ENCODE peak calls at places on chromosomes 2 and 18, in four cellular contexts. Y is activated effector memory CD4-positive, alpha-beta T cell treated with Interleukin-2 at 50 U/mL for 16 hours; V is NB4; E is ureter. A is an unnamed sample.

GRCh38 chr2:186543561-186544131 is 46.2 kb upstream of the ITGAV start:
- DNase-seq in E (no peak), Y (no peak), V (no peak), A (no peak)

GRCh38 chr2:150475479-150476212 is 11.8 kb downstream of the RND3 start:
- DNase-seq in Y (no peak), E (no peak), V (no peak), A (no peak)

GRCh38 chr2:176020400-176020799 is 18.3 kb upstream of the LNPK start:
- DNase-seq in E (no peak), Y (no peak), V (no peak), A (no peak)

GRCh38 chr2:30181176-30181575 is 34.4 kb downstream of the YPEL5 start:
- DNase-seq in Y (no peak), E (no peak), V (no peak), A (peak; percentile 5)

GRCh38 chr2:225354281-225354774 is 45.2 kb upstream of the NYAP2 start:
- DNase-seq in Y (no peak), V (no peak), E (no peak), A (no peak)

GRCh38 chr2:161825429-161825828 is 201.2 kb downstream of the SLC4A10 start:
- DNase-seq in Y (no peak), E (no peak), V (no peak), A (no peak)

GRCh38 chr2:135311268-135311667 is 219.8 kb downstream of the ZRANB3 start:
- DNase-seq in E (no peak), Y (no peak), V (no peak), A (no peak)

GRCh38 chr18:39780774-39781173 is 2174.3 kb upstream of the PIK3C3 start:
- DNase-seq in V (no peak), Y (no peak), E (no peak), A (no peak)

GRCh38 chr18:55343396-55344073 is 244.5 kb downstream of the TCF4 start:
- DNase-seq in V (peak; percentile 6), E (no peak), Y (no peak), A (no peak)

GRCh38 chr2:115303-115702 is 69.0 kb upstream of the FAM110C start:
- DNase-seq in Y (no peak), V (no peak), E (no peak), A (no peak)

GRCh38 chr18:32879497-32879896 is 106.7 kb upstream of the KLHL14 start:
- DNase-seq in V (no peak), Y (no peak), E (no peak), A (no peak)

GRCh38 chr2:35428548-35428947 is 927.0 kb upstream of the CRIM1 start:
- DNase-seq in V (peak; percentile 62), Y (no peak), E (no peak), A (no peak)

GRCh38 chr2:28449489-28450395 is 46.1 kb upstream of the PLB1 start:
- DNase-seq in V (peak; percentile 76), E (no peak), Y (peak; percentile 14), A (no peak)

GRCh38 chr2:179595284-179595683 is 266.1 kb downstream of the ZNF385B start:
- DNase-seq in Y (no peak), V (no peak), E (no peak), A (no peak)

GRCh38 chr2:80499095-80499494 is 194.5 kb upstream of the LRRTM1 start:
- DNase-seq in E (no peak), V (peak; percentile 39), Y (no peak), A (no peak)

GRCh38 chr2:100046961-100047950 is 95.1 kb downstream of the AFF3 start:
- DNase-seq in Y (no peak), E (no peak), V (no peak), A (no peak)

GRCh38 chr2:203722411-203722810 is 16.0 kb downstream of the CD28 start:
- DNase-seq in V (no peak), Y (no peak), E (no peak), A (no peak)

GRCh38 chr2:171807831-171808393 is 86.1 kb downstream of the SLC25A12 start:
- DNase-seq in Y (no peak), E (no peak), V (no peak), A (no peak)

GRCh38 chr2:220696280-220696669 is 875.8 kb downstream of the EPHA4 start:
- DNase-seq in Y (no peak), V (no peak), E (no peak), A (no peak)

GRCh38 chr2:25310965-25311865 is 30.5 kb downstream of the DNMT3A start:
- DNase-seq in V (no peak), E (no peak), Y (no peak), A (peak; percentile 89)

GRCh38 chr18:79791141-79791972 is 6.4 kb upstream of the KCNG2 start:
- DNase-seq in E (no peak), Y (no peak), V (peak; percentile 99), A (no peak)

GRCh38 chr18:3213231-3214059 is 6.3 kb downstream of the MYOM1 start:
- DNase-seq in Y (no peak), E (no peak), V (peak; percentile 44), A (no peak)

GRCh38 chr2:169438476-169438875 is 40.8 kb upstream of the BBS5 start:
- DNase-seq in E (no peak), V (no peak), Y (no peak), A (no peak)

GRCh38 chr2:100125641-100126040 is 16.7 kb downstream of the AFF3 start:
- DNase-seq in V (no peak), Y (no peak), E (no peak), A (no peak)

GRCh38 chr2:145018502-145018901 is 498.6 kb upstream of the ZEB2 start:
- DNase-seq in E (no peak), V (no peak), Y (no peak), A (no peak)

GRCh38 chr2:130156624-130157004 is 11.7 kb upstream of the CCDC74B start:
- DNase-seq in V (no peak), Y (no peak), E (no peak), A (no peak)

GRCh38 chr2:7697052-7697451 is 779.8 kb downstream of the RNF144A start:
- DNase-seq in Y (no peak), E (no peak), V (no peak), A (no peak)

GRCh38 chr18:741931-742512 is 29.6 kb upstream of the ENOSF1 start:
- DNase-seq in Y (no peak), V (peak; percentile 66), E (no peak), A (no peak)

GRCh38 chr2:23124214-23124735 is 260.7 kb upstream of the KLHL29 start:
- DNase-seq in Y (no peak), E (no peak), V (no peak), A (no peak)

GRCh38 chr2:34107811-34108210 is 508.7 kb upstream of the FAM98A start:
- DNase-seq in E (no peak), Y (no peak), V (no peak), A (no peak)

GRCh38 chr2:172253190-172254052 is 150.7 kb upstream of the DLX2 start:
- DNase-seq in V (peak; percentile 97), Y (no peak), E (peak; percentile 78), A (no peak)

GRCh38 chr2:182048621-182049020 is 63.0 kb downstream of the PPP1R1C start:
- DNase-seq in V (no peak), Y (no peak), E (no peak), A (no peak)

GRCh38 chr2:222907790-222908431 is 47.1 kb downstream of the ACSL3 start:
- DNase-seq in V (no peak), Y (no peak), E (no peak), A (no peak)